ENCODE peak calls at places on chromosomes 13 and 19, in nine cellular contexts. B is breast epithelium, G is transverse colon, J is prostate gland, K is stomach, D is suprapubic skin, I is HCT116, L is H1, O is HepG2. T is an unnamed sample.

GRCh38 chr13:111532111-111532510 is 211.7 kb downstream of the TEX29 start:
- DNase-seq in B (no peak), G (no peak), J (no peak), K (no peak), D (no peak), I (no peak), L (peak; percentile 31), O (no peak), T (no peak)

GRCh38 chr13:66994097-66994496 is 236.0 kb downstream of the PCDH9 start:
- DNase-seq in B (peak; percentile 57), G (peak; percentile 15), J (no peak), K (peak; percentile 61), D (peak; percentile 59), I (no peak), L (peak; percentile 51), O (peak; percentile 38), T (peak; percentile 75)

GRCh38 chr19:35029737-35030256 is 473 bp upstream of the SCN1B start:
- DNase-seq in B (no peak), G (no peak), J (no peak), K (no peak), D (no peak), I (no peak), L (no peak), O (no peak), T (no peak)

GRCh38 chr13:84446972-84447700 is 564.9 kb upstream of the SLITRK1 start:
- DNase-seq in B (no peak), G (no peak), J (no peak), K (no peak), D (no peak), I (no peak), L (no peak), O (no peak), T (peak; percentile 31)

GRCh38 chr13:48505597-48506091 is 27.2 kb downstream of the RCBTB2 start:
- DNase-seq in B (no peak), G (peak; percentile 41), J (peak; percentile 46), K (no peak), D (no peak), I (no peak), L (no peak), O (no peak), T (no peak)

GRCh38 chr19:32816555-32817099 is 52.9 kb downstream of the SLC7A9 start:
- DNase-seq in B (no peak), G (no peak), J (no peak), K (no peak), D (no peak), I (no peak), L (no peak), O (no peak), T (no peak)

GRCh38 chr19:10061717-10062310 is 24.3 kb upstream of the SHFL start:
- DNase-seq in B (no peak), G (no peak), J (no peak), K (no peak), D (no peak), I (no peak), L (no peak), O (no peak), T (no peak)

GRCh38 chr13:73521291-73521626 is 462.5 kb downstream of the KLF5 start:
- DNase-seq in B (no peak), G (no peak), J (peak; percentile 5), K (no peak), D (no peak), I (no peak), L (no peak), O (no peak), T (no peak)

DNA sequence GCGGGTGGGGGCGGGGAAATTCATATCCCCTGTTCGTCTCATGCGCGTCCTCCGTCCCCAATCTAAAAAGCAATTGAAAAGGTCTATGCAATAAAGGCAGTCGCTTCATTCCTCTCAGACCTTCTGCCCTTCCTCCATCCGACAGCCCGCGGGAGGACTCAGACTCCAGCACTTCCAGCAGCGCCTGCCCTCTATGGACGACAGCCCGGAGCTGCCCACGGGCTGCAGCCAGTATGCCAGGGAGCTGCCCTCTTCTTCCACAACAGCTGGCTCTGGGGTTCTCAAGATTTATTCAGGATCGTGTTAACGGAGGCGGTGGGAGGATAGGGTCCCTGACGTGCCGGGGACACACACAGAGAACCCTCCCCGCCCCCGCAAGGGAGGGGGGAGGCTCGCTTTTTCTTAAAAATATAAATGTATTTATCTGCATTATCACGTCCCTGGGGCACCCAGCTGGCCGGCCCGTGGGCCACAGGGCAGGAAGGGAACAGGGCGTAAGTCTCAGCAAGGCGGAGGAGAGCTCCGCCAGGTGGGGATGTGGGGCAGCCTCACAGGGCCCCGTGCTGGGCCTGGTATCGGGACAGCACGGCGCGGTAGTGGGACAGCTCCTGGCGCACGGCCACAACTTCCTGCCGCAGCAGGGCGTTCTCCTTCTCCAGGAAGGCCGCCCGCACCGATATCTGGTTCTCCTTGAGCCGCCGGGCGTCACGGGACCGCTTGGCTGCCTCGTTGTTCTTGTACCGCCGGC is 6.7 kb downstream of the DBP start:
- DNase-seq in B (no peak), G (peak; percentile 82), J (no peak), K (peak; percentile 95), D (peak; percentile 75), I (no peak), L (no peak), O (no peak), T (peak; percentile 91)
- TF ChIP-seq POLR2A in B (no peak), G (no peak), J (no peak), K (no peak), D (no peak), I (peak; percentile 77), L (no peak), O (no peak), T (no peak)

DNA sequence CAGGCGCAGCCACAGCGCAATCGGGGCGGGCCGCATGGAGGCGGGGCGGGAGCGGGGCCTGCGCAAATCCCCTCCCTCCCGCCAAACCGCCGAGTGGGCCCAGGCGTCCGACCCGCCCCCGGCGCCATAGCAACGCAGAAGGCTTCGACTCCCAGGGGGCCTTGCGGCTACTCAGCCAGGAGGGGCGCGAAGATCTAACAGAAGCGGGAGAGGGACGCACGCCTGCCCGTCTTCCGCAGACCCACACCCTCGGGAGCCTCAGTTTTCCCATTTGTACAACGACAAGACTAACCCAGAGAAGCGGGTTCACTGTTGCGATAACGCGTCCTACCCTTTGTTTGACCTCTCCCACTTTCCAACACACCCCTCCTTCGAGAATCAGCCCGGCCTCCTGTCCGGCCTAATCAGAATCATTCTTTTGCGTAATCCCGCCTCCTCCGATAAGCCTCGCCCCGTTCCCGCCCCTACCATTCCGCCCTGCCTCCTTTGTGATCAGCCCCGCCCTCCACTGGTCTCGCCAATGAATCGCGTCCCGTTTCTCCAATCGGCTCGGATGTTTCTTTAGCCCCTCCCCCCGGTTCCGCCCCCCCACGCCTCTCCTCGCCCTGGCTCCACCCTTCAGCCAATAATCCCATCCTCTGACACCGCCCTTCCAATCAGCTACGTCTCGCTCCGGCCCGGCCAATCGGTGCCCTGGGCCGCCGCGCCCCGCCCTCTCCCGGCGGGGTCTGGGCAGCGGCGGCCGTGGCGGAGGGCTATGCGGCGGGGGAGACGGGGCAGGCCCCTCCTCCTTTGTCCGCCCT is at the start of gene PCSK4:
- DNase-seq in B (peak; percentile 100), G (peak; percentile 100), J (peak; percentile 99), K (peak; percentile 99), D (peak; percentile 100), I (peak; percentile 98), L (peak; percentile 97), O (peak; percentile 95), T (peak; percentile 96)
- TF ChIP-seq POLR2AphosphoS5 in B (peak; percentile 63), G (no peak), J (peak; percentile 81), K (peak; percentile 40), D (peak; percentile 57), I (no peak), L (no peak), O (peak; percentile 27), T (peak; percentile 57)

GRCh38 chr19:16159655-16160054 is 13.7 kb downstream of the CIB3 start:
- DNase-seq in B (no peak), G (no peak), J (no peak), K (no peak), D (no peak), I (no peak), L (no peak), O (no peak), T (no peak)

GRCh38 chr19:16160943-16161560 is 12.3 kb downstream of the CIB3 start:
- DNase-seq in B (no peak), G (peak; percentile 47), J (no peak), K (no peak), D (no peak), I (peak; percentile 95), L (no peak), O (peak; percentile 30), T (no peak)

GRCh38 chr19:16157601-16158000 is 14.1 kb downstream of the HSH2D start:
- DNase-seq in B (no peak), G (no peak), J (no peak), K (no peak), D (no peak), I (no peak), L (no peak), O (no peak), T (no peak)

GRCh38 chr19:16161848-16162247 is 11.5 kb downstream of the CIB3 start:
- DNase-seq in B (no peak), G (no peak), J (no peak), K (no peak), D (no peak), I (peak; percentile 65), L (no peak), O (no peak), T (no peak)

DNA sequence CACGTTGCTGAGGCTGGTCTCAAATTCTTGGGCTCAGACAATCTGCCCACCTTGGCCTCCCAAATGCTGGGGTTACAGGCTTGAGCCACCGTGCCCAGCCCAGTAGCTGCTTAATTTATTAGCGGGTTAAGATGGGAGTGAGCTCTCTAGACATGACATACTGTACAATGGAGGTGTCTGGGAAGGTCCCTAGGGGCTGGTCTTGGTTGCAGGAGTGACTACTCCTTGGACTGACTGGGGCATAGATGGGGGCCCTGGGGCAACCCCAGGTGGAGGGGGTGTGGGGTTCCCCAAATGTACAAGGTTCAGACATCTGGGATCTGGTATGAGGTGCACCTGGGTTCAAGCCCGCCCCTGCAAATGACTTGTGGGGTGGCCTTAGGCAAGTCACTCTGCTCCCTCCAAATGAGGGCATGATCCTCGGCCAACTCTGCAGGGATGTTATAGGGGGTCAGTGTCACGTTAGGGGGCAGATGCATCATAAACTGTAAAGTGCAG is 12.8 kb downstream of the CIB3 start:
- DNase-seq in B (no peak), G (no peak), J (no peak), K (no peak), D (no peak), I (no peak), L (no peak), O (no peak), T (no peak)
- TF ChIP-seq POLR2A in B (no peak), G (no peak), J (no peak), K (no peak), D (no peak), I (no peak), L (no peak), O (no peak), T (no peak)

GRCh38 chr19:46656541-46656940 is 4.4 kb downstream of the DACT3 start:
- DNase-seq in B (no peak), G (no peak), J (no peak), K (no peak), D (no peak), I (no peak), L (no peak), O (no peak), T (no peak)

GRCh38 chr19:46660008-46660517 is 919 bp downstream of the DACT3 start:
- DNase-seq in B (no peak), G (no peak), J (no peak), K (no peak), D (peak; percentile 68), I (no peak), L (no peak), O (no peak), T (peak; percentile 79)

GRCh38 chr19:46650445-46650844 is 10.5 kb downstream of the DACT3 start:
- DNase-seq in B (no peak), G (no peak), J (no peak), K (no peak), D (no peak), I (no peak), L (no peak), O (no peak), T (no peak)

GRCh38 chr19:46659151-46660007 is 1.6 kb downstream of the DACT3 start:
- DNase-seq in B (no peak), G (peak; percentile 31), J (no peak), K (no peak), D (peak; percentile 70), I (no peak), L (no peak), O (no peak), T (peak; percentile 82)

GRCh38 chr19:46654621-46655152 is 6.3 kb downstream of the DACT3 start:
- DNase-seq in B (no peak), G (no peak), J (no peak), K (no peak), D (no peak), I (no peak), L (no peak), O (peak; percentile 27), T (no peak)
- TF ChIP-seq POLR2AphosphoS5 in B (no peak), G (no peak), J (no peak), K (no peak), D (no peak), I (no peak), L (no peak), O (no peak), T (no peak)